ENCODE peak calls at places on chromosome 4, in eight cellular contexts. K is transverse colon, O is mesothelial cell of epicardium, Z is astrocyte of the spinal cord, C is cardiac fibroblast, R is omental fat pad, T is left lung, N is esophagus squamous epithelium. J is an unnamed sample.
A peak's percentile ranks its signal among the peaks of the same experiment; 100 is the strongest.

GRCh38 chr4:4704267-4704666 is 155.2 kb upstream of the MSX1 start:
- DNase-seq in K (no peak), O (no peak), Z (no peak), C (peak; percentile 19), R (no peak), T (no peak), N (no peak), J (no peak)

GRCh38 chr4:102299708-102300107 is 45.6 kb downstream of the SLC39A8 start:
- DNase-seq in K (no peak), O (no peak), Z (peak; percentile 43), C (peak; percentile 74), R (no peak), T (no peak), N (no peak), J (peak; percentile 58)

GRCh38 chr4:88104902-88105610 is 53.4 kb downstream of the ABCG2 start:
- DNase-seq in K (no peak), O (no peak), Z (peak; percentile 81), C (peak; percentile 45), R (no peak), T (no peak), N (no peak), J (peak; percentile 80)

GRCh38 chr4:77194989-77195388 is 38.0 kb downstream of the CCNG2 start:
- DNase-seq in K (no peak), O (no peak), Z (no peak), C (no peak), R (no peak), T (no peak), N (no peak), J (no peak)

GRCh38 chr4:26238782-26239647 is 81.8 kb upstream of the RBPJ start:
- DNase-seq in K (no peak), O (no peak), Z (peak; percentile 78), C (peak; percentile 31), R (no peak), T (no peak), N (no peak), J (no peak)

GRCh38 chr4:80036949-80037348 is 36.1 kb downstream of the ANTXR2 start:
- DNase-seq in K (no peak), O (no peak), Z (peak; percentile 66), C (peak; percentile 96), R (no peak), T (no peak), N (no peak), J (no peak)

GRCh38 chr4:99848576-99848975 is 31.9 kb downstream of the DAPP1 start:
- DNase-seq in K (no peak), O (no peak), Z (no peak), C (no peak), R (no peak), T (no peak), N (no peak), J (no peak)

GRCh38 chr4:94757192-94758140 is at the start of gene BMPR1B:
- DNase-seq in K (no peak), O (peak; percentile 41), Z (peak; percentile 76), C (peak; percentile 77), R (no peak), T (no peak), N (no peak), J (peak; percentile 80)

GRCh38 chr4:70818921-70819320 is 20.8 kb downstream of the GRSF1 start:
- DNase-seq in K (no peak), O (no peak), Z (no peak), C (no peak), R (no peak), T (no peak), N (no peak), J (no peak)

GRCh38 chr4:89111833-89112563 is 665 bp downstream of the TIGD2 start:
- DNase-seq in K (peak; percentile 25), O (no peak), Z (peak; percentile 68), C (peak; percentile 95), R (no peak), T (peak; percentile 47), N (no peak), J (peak; percentile 91)

GRCh38 chr4:101366331-101366730 is 19.0 kb upstream of the PPP3CA start:
- DNase-seq in K (no peak), O (no peak), Z (no peak), C (peak; percentile 48), R (no peak), T (no peak), N (no peak), J (no peak)

GRCh38 chr4:37892641-37893040 is 1.8 kb downstream of the TBC1D1 start:
- DNase-seq in K (peak; percentile 38), O (no peak), Z (no peak), C (no peak), R (no peak), T (peak; percentile 52), N (no peak), J (no peak)

GRCh38 chr4:111562811-111563210 is 582.4 kb upstream of the FAM241A start:
- DNase-seq in K (no peak), O (no peak), Z (peak; percentile 13), C (no peak), R (no peak), T (no peak), N (no peak), J (no peak)

GRCh38 chr4:88629826-88630225 is 37.5 kb downstream of the HERC3 start:
- DNase-seq in K (no peak), O (no peak), Z (peak; percentile 37), C (peak; percentile 41), R (no peak), T (no peak), N (no peak), J (no peak)

GRCh38 chr4:8688041-8688907 is 95.7 kb downstream of the CPZ start:
- DNase-seq in K (peak; percentile 13), O (peak; percentile 81), Z (no peak), C (peak; percentile 7), R (no peak), T (no peak), N (no peak), J (peak; percentile 5)

GRCh38 chr4:168766537-168767316 is 243.3 kb downstream of the CBR4 start:
- DNase-seq in K (no peak), O (no peak), Z (peak; percentile 90), C (peak; percentile 58), R (no peak), T (no peak), N (no peak), J (peak; percentile 47)

GRCh38 chr4:170497729-170498128 is 408.0 kb upstream of the AADAT start:
- DNase-seq in K (no peak), O (no peak), Z (no peak), C (no peak), R (no peak), T (no peak), N (no peak), J (peak; percentile 8)

GRCh38 chr4:2416564-2417195 is 1.8 kb downstream of the ZFYVE28 start:
- DNase-seq in K (peak; percentile 68), O (no peak), Z (peak; percentile 20), C (no peak), R (no peak), T (no peak), N (no peak), J (no peak)
- TF ChIP-seq CTCF in K (no peak), O (no peak), Z (no peak), C (no peak), R (no peak), T (no peak), N (no peak), J (no peak)

GRCh38 chr4:40300371-40301162 is 34.6 kb upstream of the CHRNA9 start:
- DNase-seq in K (no peak), O (no peak), Z (no peak), C (no peak), R (no peak), T (no peak), N (no peak), J (no peak)
- TF ChIP-seq CTCF in K (no peak), O (no peak), Z (no peak), C (no peak), R (no peak), T (no peak), N (no peak), J (no peak)

DNA sequence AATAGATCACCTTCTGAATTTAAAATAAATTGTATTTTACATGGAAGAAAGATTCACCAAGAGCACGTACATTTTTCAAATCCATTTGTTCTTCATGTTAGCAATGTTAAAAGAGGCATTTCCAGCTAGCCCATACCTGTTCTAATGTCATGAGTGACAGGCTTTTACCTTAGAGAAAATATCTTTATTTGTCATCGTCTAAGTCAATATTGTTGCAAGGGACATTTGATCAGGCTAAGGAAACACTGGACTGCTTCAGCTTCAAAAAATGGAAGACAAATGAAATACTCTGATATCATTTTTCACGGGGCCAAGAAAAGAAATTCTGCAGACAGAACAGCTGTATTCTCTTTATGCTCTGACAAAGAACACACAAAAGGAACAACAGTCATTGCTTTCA is 207.7 kb downstream of the RCHY1 start:
- DNase-seq in K (no peak), O (no peak), Z (no peak), C (no peak), R (no peak), T (no peak), N (no peak), J (no peak)
- TF ChIP-seq CTCF in K (no peak), O (no peak), Z (no peak), C (no peak), R (no peak), T (no peak), N (no peak), J (no peak)

GRCh38 chr4:15003441-15003890 is 1.2 kb downstream of the CPEB2 start:
- DNase-seq in K (peak; percentile 68), O (peak; percentile 69), Z (no peak), C (peak; percentile 52), R (no peak), T (peak; percentile 58), N (no peak), J (peak; percentile 34)
- TF ChIP-seq CTCF in K (no peak), O (no peak), Z (no peak), C (no peak), R (no peak), T (no peak), N (no peak), J (no peak)

GRCh38 chr4:172813359-172813923 is 355.2 kb upstream of the GALNT7 start:
- DNase-seq in K (no peak), O (no peak), Z (peak; percentile 12), C (no peak), R (no peak), T (no peak), N (no peak), J (no peak)
- TF ChIP-seq CTCF in K (no peak), O (no peak), Z (no peak), C (no peak), R (no peak), T (no peak), N (no peak), J (no peak)

GRCh38 chr4:6688879-6689505 is 4.7 kb upstream of the S100P start:
- DNase-seq in K (peak; percentile 55), O (peak; percentile 73), Z (peak; percentile 96), C (peak; percentile 90), R (no peak), T (peak; percentile 67), N (no peak), J (peak; percentile 88)
- TF ChIP-seq CTCF in K (no peak), O (no peak), Z (peak; percentile 25), C (no peak), R (no peak), T (no peak), N (no peak), J (no peak)

J was measured in MCF 10A.